ENCODE peak calls at places on chromosomes 13 and 19, in seven cellular contexts. L is HepG2, F is HCT116, S is K562, D is SK-N-SH, W is H1, C is GM12878. Y is an unnamed sample.

GRCh38 chr19:52981329-52981728 is 18.6 kb upstream of the ZNF816 start:
- DNase-seq in L (no peak), F (no peak), S (no peak), D (no peak), W (no peak), C (no peak), Y (no peak)

GRCh38 chr19:35459414-35460082 is 11.5 kb downstream of the FFAR2 start:
- DNase-seq in L (peak; percentile 67), F (no peak), S (no peak), D (peak; percentile 25), W (no peak), C (no peak), Y (no peak)

GRCh38 chr13:50577806-50578205 is 265.7 kb downstream of the DLEU7 start:
- DNase-seq in L (no peak), F (no peak), S (no peak), D (no peak), W (no peak), C (no peak), Y (no peak)

GRCh38 chr13:34620073-34620858 is 321.8 kb upstream of the NBEA start:
- DNase-seq in L (no peak), F (no peak), S (no peak), D (peak; percentile 37), W (no peak), C (no peak), Y (no peak)

GRCh38 chr13:99062593-99062992 is 84.7 kb upstream of the DOCK9 start:
- DNase-seq in L (no peak), F (no peak), S (no peak), D (no peak), W (no peak), C (no peak), Y (no peak)

GRCh38 chr13:26425439-26426358 is 131.8 kb upstream of the WASF3 start:
- DNase-seq in L (peak; percentile 34), F (no peak), S (no peak), D (no peak), W (no peak), C (no peak), Y (no peak)

GRCh38 chr13:35966024-35966423 is 165.2 kb downstream of the DCLK1 start:
- DNase-seq in L (no peak), F (no peak), S (no peak), D (no peak), W (no peak), C (no peak), Y (no peak)

GRCh38 chr13:105918842-105919741 is 616.4 kb downstream of the EFNB2 start:
- DNase-seq in L (peak; percentile 3), F (peak; percentile 88), S (no peak), D (peak; percentile 71), W (no peak), C (no peak), Y (no peak)

GRCh38 chr19:35431147-35431807 is 16.8 kb upstream of the FFAR2 start:
- DNase-seq in L (no peak), F (no peak), S (no peak), D (no peak), W (no peak), C (no peak), Y (no peak)

GRCh38 chr19:4575978-4576933 is 16.8 kb upstream of the SEMA6B start:
- DNase-seq in L (peak; percentile 61), F (no peak), S (peak; percentile 74), D (peak; percentile 85), W (no peak), C (no peak), Y (peak; percentile 53)

GRCh38 chr13:109771926-109772325 is 14.5 kb downstream of the IRS2 start:
- DNase-seq in L (no peak), F (no peak), S (no peak), D (no peak), W (no peak), C (no peak), Y (no peak)

GRCh38 chr19:36113895-36114762 is 546 bp downstream of the POLR2I start:
- DNase-seq in L (no peak), F (no peak), S (peak; percentile 55), D (peak; percentile 65), W (no peak), C (no peak), Y (no peak)

GRCh38 chr19:34851277-34851804 is 75.4 kb upstream of the ZNF30 start:
- DNase-seq in L (peak; percentile 32), F (peak; percentile 18), S (no peak), D (no peak), W (no peak), C (no peak), Y (peak; percentile 19)

GRCh38 chr19:57978586-57979289 is 4.4 kb upstream of the C19orf18 start:
- DNase-seq in L (no peak), F (no peak), S (no peak), D (no peak), W (no peak), C (no peak), Y (no peak)

GRCh38 chr19:50361290-50362029 is 4.0 kb downstream of the NAPSA start:
- DNase-seq in L (no peak), F (peak; percentile 37), S (peak; percentile 86), D (no peak), W (no peak), C (no peak), Y (no peak)

GRCh38 chr19:33458807-33459206 is 62.8 kb downstream of the PEPD start:
- DNase-seq in L (no peak), F (no peak), S (no peak), D (no peak), W (no peak), C (no peak), Y (no peak)

GRCh38 chr13:41505209-41505835 is 48.0 kb downstream of the RGCC start:
- DNase-seq in L (no peak), F (no peak), S (no peak), D (no peak), W (no peak), C (no peak), Y (peak; percentile 12)

GRCh38 chr19:42255766-42256750 is 1.1 kb upstream of the ERF start:
- DNase-seq in L (no peak), F (no peak), S (no peak), D (peak; percentile 77), W (no peak), C (no peak), Y (no peak)

GRCh38 chr19:8310342-8311055 is 2.3 kb upstream of the CD320 start:
- DNase-seq in L (no peak), F (no peak), S (no peak), D (no peak), W (no peak), C (no peak), Y (no peak)

GRCh38 chr19:48802623-48803022 is 8.2 kb downstream of the BCAT2 start:
- DNase-seq in L (no peak), F (no peak), S (no peak), D (no peak), W (no peak), C (no peak), Y (no peak)

GRCh38 chr13:113138792-113139551 is 16.4 kb downstream of the F10 start:
- DNase-seq in L (peak; percentile 97), F (no peak), S (no peak), D (no peak), W (no peak), C (no peak), Y (no peak)

GRCh38 chr19:41795031-41795461 is 1.3 kb upstream of the CEACAM3 start:
- DNase-seq in L (peak; percentile 29), F (peak; percentile 38), S (peak; percentile 36), D (peak; percentile 35), W (peak; percentile 3), C (peak; percentile 23), Y (no peak)

GRCh38 chr13:98537306-98537705 is 39.6 kb downstream of the STK24 start:
- DNase-seq in L (no peak), F (no peak), S (no peak), D (no peak), W (no peak), C (no peak), Y (no peak)

GRCh38 chr19:44846455-44847143 is 502 bp downstream of the NECTIN2 start:
- DNase-seq in L (no peak), F (no peak), S (no peak), D (peak; percentile 48), W (no peak), C (no peak), Y (no peak)

GRCh38 chr19:18915639-18916038 is 3.5 kb downstream of the COPE start:
- DNase-seq in L (peak; percentile 54), F (peak; percentile 50), S (no peak), D (peak; percentile 80), W (no peak), C (no peak), Y (peak; percentile 68)

GRCh38 chr13:45370922-45371406 is 30.0 kb upstream of the TPT1 start:
- DNase-seq in L (no peak), F (no peak), S (peak; percentile 76), D (peak; percentile 34), W (peak; percentile 72), C (no peak), Y (peak; percentile 41)
- TF ChIP-seq JUND in L (no peak), F (no peak), S (no peak), D (no peak), W (no peak), C (no peak), Y (no peak)

DNA sequence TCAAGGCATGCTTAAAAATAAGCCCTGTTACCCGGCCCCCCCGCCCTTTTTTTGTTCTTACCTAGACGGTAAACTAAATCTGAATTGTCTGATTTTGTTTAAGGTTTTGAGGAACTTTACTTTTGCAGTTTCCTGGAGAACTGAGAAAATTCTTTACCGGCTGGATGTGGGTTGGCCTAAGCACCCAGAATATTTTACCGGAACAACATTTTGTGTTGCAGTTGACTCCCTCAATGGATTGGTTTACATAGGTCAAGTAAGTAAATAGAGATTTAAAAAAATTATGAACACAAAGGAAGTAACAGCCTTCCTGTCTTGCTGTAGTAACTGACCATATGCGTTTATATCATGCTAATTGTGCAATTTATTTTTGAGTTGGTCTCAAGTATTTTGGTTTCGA is 777 bp downstream of the NHLRC3 start:
- DNase-seq in L (peak; percentile 12), F (no peak), S (no peak), D (no peak), W (no peak), C (no peak), Y (no peak)
- TF ChIP-seq JUND in L (no peak), F (no peak), S (no peak), D (no peak), W (no peak), C (no peak), Y (no peak)

GRCh38 chr13:32016631-32017030 is 14.9 kb upstream of the FRY start:
- DNase-seq in L (no peak), F (no peak), S (no peak), D (no peak), W (no peak), C (no peak), Y (no peak)

GRCh38 chr13:32019612-32020233 is 11.9 kb upstream of the FRY start:
- DNase-seq in L (peak; percentile 73), F (peak; percentile 37), S (peak; percentile 11), D (peak; percentile 55), W (no peak), C (peak; percentile 17), Y (peak; percentile 50)

GRCh38 chr13:32021785-32022184 is 9.8 kb upstream of the FRY start:
- DNase-seq in L (no peak), F (no peak), S (no peak), D (no peak), W (no peak), C (no peak), Y (no peak)

GRCh38 chr13:32016119-32016518 is 15.5 kb upstream of the FRY start:
- DNase-seq in L (no peak), F (no peak), S (no peak), D (no peak), W (no peak), C (no peak), Y (no peak)

GRCh38 chr13:32017449-32017848 is 14.1 kb upstream of the FRY start:
- DNase-seq in L (no peak), F (no peak), S (no peak), D (no peak), W (no peak), C (no peak), Y (no peak)
- TF ChIP-seq JUND in L (no peak), F (no peak), S (no peak), D (no peak), W (no peak), C (no peak), Y (no peak)

GRCh38 chr13:52695856-52696255 is 43.2 kb downstream of the SUGT1 start:
- DNase-seq in L (peak; percentile 20), F (no peak), S (no peak), D (no peak), W (no peak), C (peak; percentile 3), Y (no peak)
- TF ChIP-seq JUND in L (no peak), F (no peak), S (no peak), D (no peak), W (no peak), C (no peak), Y (no peak)

Y was measured in T47D.